ENCODE peak calls at places on chromosomes 12 and 14, in eight cellular contexts. C is AG08396; U is NCI-H1092; F is Ammon's horn; W is Caki2; H is ELR; T is activated CD4-positive, alpha-beta T cell treated with anti-CD3 and anti-CD28 coated beads, Interleukin-2, amount 50 U/mL, for 48 hours; P is HEK293T. Z is an unnamed sample.

GRCh38 chr12:21780786-21781185 is 6.3 kb upstream of the KCNJ8 start:
- DNase-seq in H (no peak), W (no peak), T (no peak), F (no peak), P (no peak), C (no peak), U (no peak), Z (peak; percentile 25)

GRCh38 chr12:130728158-130729058 is 12.3 kb upstream of the RIMBP2 start:
- DNase-seq in F (no peak), T (no peak), U (no peak), C (no peak), H (no peak), P (no peak), W (no peak), Z (no peak)

GRCh38 chr14:42779024-42779423 is 1172.3 kb downstream of the LRFN5 start:
- DNase-seq in F (no peak), U (no peak), C (no peak), P (no peak), W (no peak), H (peak; percentile 40), T (no peak), Z (peak; percentile 54)

GRCh38 chr12:106386836-106387555 is 29.4 kb downstream of the POLR3B start:
- DNase-seq in U (no peak), H (no peak), W (no peak), T (no peak), F (no peak), C (no peak), P (no peak), Z (no peak)

GRCh38 chr12:3520168-3520567 is 29.2 kb downstream of the PRMT8 start:
- DNase-seq in T (no peak), W (no peak), P (no peak), U (peak; percentile 83), H (no peak), C (no peak), F (no peak), Z (peak; percentile 41)

GRCh38 chr14:29016050-29016900 is 249.7 kb downstream of the FOXG1 start:
- DNase-seq in U (peak; percentile 59), W (peak; percentile 22), P (peak; percentile 64), T (peak; percentile 15), H (peak; percentile 68), C (peak; percentile 39), F (peak; percentile 9), Z (peak; percentile 31)

GRCh38 chr14:60805881-60806569 is 71.5 kb downstream of the MNAT1 start:
- DNase-seq in W (peak; percentile 57), F (no peak), H (peak; percentile 59), T (no peak), C (no peak), P (no peak), U (no peak), Z (peak; percentile 67)

GRCh38 chr12:121503395-121503794 is 77.4 kb downstream of the KDM2B start:
- DNase-seq in H (no peak), T (no peak), P (no peak), W (no peak), U (no peak), C (no peak), F (no peak), Z (no peak)

GRCh38 chr12:62631531-62632520 is 165.2 kb downstream of the MON2 start:
- DNase-seq in F (peak; percentile 71), H (peak; percentile 86), P (no peak), W (no peak), C (peak; percentile 91), U (no peak), T (peak; percentile 25), Z (no peak)

GRCh38 chr12:52352951-52353350 is 14.3 kb downstream of the KRT85 start:
- DNase-seq in W (no peak), C (no peak), T (no peak), F (no peak), P (no peak), U (no peak), H (no peak), Z (no peak)

GRCh38 chr12:115897718-115898117 is 379.8 kb downstream of the MED13L start:
- DNase-seq in C (peak; percentile 24), P (no peak), H (no peak), W (no peak), U (no peak), T (no peak), F (peak; percentile 4), Z (no peak)

GRCh38 chr12:12919666-12920435 is 28.5 kb downstream of the GPRC5A start:
- DNase-seq in F (no peak), H (no peak), P (no peak), U (no peak), W (no peak), C (no peak), T (no peak), Z (no peak)

GRCh38 chr12:114401346-114402320 is 4.3 kb downstream of the TBX5 start:
- DNase-seq in T (no peak), U (no peak), W (no peak), H (peak; percentile 61), P (no peak), C (no peak), F (no peak), Z (no peak)

GRCh38 chr12:66803972-66804371 is 125.1 kb upstream of the GRIP1 start:
- DNase-seq in U (no peak), H (no peak), F (peak; percentile 16), W (no peak), C (no peak), P (peak; percentile 38), T (no peak), Z (no peak)

GRCh38 chr12:108686753-108687152 is 44.6 kb downstream of the CORO1C start:
- DNase-seq in C (no peak), U (no peak), P (no peak), H (no peak), W (no peak), T (no peak), F (no peak), Z (no peak)

GRCh38 chr14:73633517-73634332 is 11.1 kb upstream of the DNAL1 start:
- DNase-seq in H (peak; percentile 81), U (peak; percentile 38), C (peak; percentile 82), P (peak; percentile 71), T (peak; percentile 71), F (peak; percentile 81), W (no peak), Z (peak; percentile 80)

GRCh38 chr14:64806202-64806861 is 73.4 kb downstream of the SPTB start:
- DNase-seq in P (no peak), W (peak; percentile 62), U (no peak), T (no peak), C (peak; percentile 64), H (peak; percentile 95), F (no peak), Z (peak; percentile 58)

Z was measured in MCF 10A.